ENCODE peak calls at places on chromosomes 12 and 14, in six cellular contexts. J is anterior cingulate cortex; T is omental fat pad; C is CD4-positive, CD25-positive, alpha-beta regulatory T cell; L is SW480; Y is naive thymus-derived CD4-positive, alpha-beta T cell. B is an unnamed sample.

GRCh38 chr14:100605706-100606686 is 18.8 kb upstream of the BEGAIN start:
- DNase-seq in J (no peak), T (no peak), C (no peak), L (no peak), Y (no peak), B (peak)

GRCh38 chr12:20798561-20798960 is 11.9 kb upstream of the SLCO1B3 start:
- DNase-seq in J (no peak), T (no peak), C (no peak), L (peak), Y (no peak), B (no peak)

GRCh38 chr12:91178139-91178561 is 4.5 kb downstream of the DCN start:
- DNase-seq in J (no peak), T (no peak), C (no peak), L (peak), Y (no peak), B (no peak)

GRCh38 chr14:95808371-95808770 is 68.3 kb upstream of the TUNAR start:
- DNase-seq in J (no peak), T (no peak), C (no peak), L (no peak), Y (no peak), B (no peak)

GRCh38 chr14:69464379-69464778 is 20.1 kb upstream of the PLEKHD1 start:
- DNase-seq in J (no peak), T (no peak), C (no peak), L (no peak), Y (no peak), B (no peak)

GRCh38 chr14:56554301-56554700 is 25.3 kb upstream of the TMEM260 start:
- DNase-seq in J (no peak), T (no peak), C (no peak), L (no peak), Y (no peak), B (no peak)

GRCh38 chr12:52946797-52947547 is 1.9 kb upstream of the KRT18 start:
- DNase-seq in J (no peak), T (no peak), C (no peak), L (no peak), Y (no peak), B (no peak)

GRCh38 chr12:92570056-92570753 is 132.6 kb upstream of the PLEKHG7 start:
- DNase-seq in J (peak), T (no peak), C (peak), L (peak), Y (no peak), B (peak)

GRCh38 chr12:60345442-60345841 is 749.6 kb downstream of the SLC16A7 start:
- DNase-seq in J (no peak), T (no peak), C (no peak), L (no peak), Y (no peak), B (no peak)

GRCh38 chr14:87863047-87863446 is 129.9 kb downstream of the GALC start:
- DNase-seq in J (no peak), T (no peak), C (no peak), L (no peak), Y (no peak), B (no peak)

GRCh38 chr12:49198431-49199155 is 9.7 kb upstream of the TUBA1A start:
- DNase-seq in J (peak), T (no peak), C (no peak), L (no peak), Y (no peak), B (peak)

B was measured in head of caudate nucleus.